ENCODE peak calls at places on chromosomes 13 and 19, in six cellular contexts. A is heart right ventricle, V is thoracic aorta, M is choroid plexus epithelial cell, R is skeletal muscle cell, D is pancreas. W is an unnamed sample.

GRCh38 chr19:18541992-18542935 is 1.1 kb downstream of the FKBP8 start:
- DNase-seq in R (no peak), A (no peak), D (no peak), M (no peak), V (no peak), W (no peak)

GRCh38 chr13:26019881-26020535 is 31.8 kb downstream of the SHISA2 start:
- DNase-seq in R (peak), M (peak), A (no peak), V (no peak), D (no peak), W (peak)

GRCh38 chr19:37980419-37980975 is 73.5 kb downstream of the SIPA1L3 start:
- DNase-seq in R (no peak), A (no peak), M (no peak), D (no peak), V (no peak), W (no peak)

GRCh38 chr19:28632357-28633076 is 580.4 kb downstream of the UQCRFS1 start:
- DNase-seq in M (no peak), V (no peak), A (no peak), R (no peak), D (no peak), W (no peak)

GRCh38 chr13:79271616-79272015 is 134.4 kb downstream of the RBM26 start:
- DNase-seq in V (no peak), D (no peak), A (no peak), R (no peak), M (no peak), W (no peak)

GRCh38 chr19:6739884-6740588 is 556 bp downstream of the TRIP10 start:
- DNase-seq in D (no peak), V (no peak), M (no peak), A (peak), R (no peak), W (no peak)

GRCh38 chr13:28002886-28003698 is 14.6 kb upstream of the URAD start:
- DNase-seq in M (no peak), D (no peak), A (no peak), V (no peak), R (no peak), W (no peak)

GRCh38 chr19:48556163-48556562 is 4.2 kb downstream of the SULT2B1 start:
- DNase-seq in V (no peak), A (no peak), M (peak), D (no peak), R (no peak), W (peak)

GRCh38 chr19:23254141-23254910 is 4.1 kb upstream of the ZNF724 start:
- DNase-seq in V (no peak), R (no peak), D (no peak), A (no peak), M (no peak), W (no peak)

GRCh38 chr19:49920624-49921363 is 8.2 kb upstream of the ATF5 start:
- DNase-seq in A (no peak), D (no peak), V (no peak), M (no peak), R (no peak), W (no peak)

GRCh38 chr13:75550159-75550567 is 572 bp downstream of the UCHL3 start:
- DNase-seq in V (peak), A (no peak), R (peak), D (peak), M (peak), W (peak)

GRCh38 chr13:33174491-33174890 is 111.1 kb downstream of the STARD13 start:
- DNase-seq in A (no peak), V (no peak), R (no peak), D (no peak), M (no peak), W (no peak)

GRCh38 chr13:102940770-102941169 is 94.9 kb downstream of the ERCC5 start:
- DNase-seq in V (no peak), D (no peak), M (no peak), A (no peak), R (no peak), W (no peak)

GRCh38 chr19:58544591-58545285 is 874 bp downstream of the TRIM28 start:
- DNase-seq in D (peak), M (peak), A (peak), R (no peak), V (no peak), W (peak)

GRCh38 chr13:73708393-73708985 is 425.7 kb downstream of the KLF12 start:
- DNase-seq in R (peak), D (peak), A (no peak), V (no peak), M (peak), W (peak)

GRCh38 chr19:48290341-48290922 is 20.6 kb downstream of the ZNF114 start:
- DNase-seq in R (no peak), D (no peak), V (no peak), A (no peak), M (peak), W (peak)

GRCh38 chr19:4754248-4754647 is 30.6 kb upstream of the DPP9 start:
- DNase-seq in A (no peak), D (no peak), R (no peak), V (no peak), M (peak), W (no peak)

GRCh38 chr19:19485161-19485997 is 30.0 kb downstream of the TSSK6 start:
- DNase-seq in V (no peak), A (no peak), R (peak), M (peak), D (no peak), W (peak)

GRCh38 chr13:35791191-35791902 is 314.9 kb upstream of the MAB21L1 start:
- DNase-seq in R (no peak), V (no peak), A (no peak), D (no peak), M (peak), W (peak)

GRCh38 chr19:35557539-35558399 is 5.7 kb downstream of the ATP4A start:
- DNase-seq in R (no peak), V (no peak), D (peak), M (peak), A (peak), W (peak)

GRCh38 chr19:47152632-47153031 is 22.0 kb downstream of the SAE1 start:
- DNase-seq in V (no peak), M (no peak), A (no peak), D (no peak), R (no peak), W (peak)

GRCh38 chr13:42334329-42334706 is 62.4 kb downstream of the AKAP11 start:
- DNase-seq in V (no peak), A (no peak), R (no peak), M (no peak), D (no peak), W (no peak)

GRCh38 chr19:16160943-16161560 is 12.3 kb downstream of the CIB3 start:
- DNase-seq in M (peak), A (no peak), V (no peak), D (no peak), R (peak), W (peak)

GRCh38 chr13:114263590-114263989 is 17.8 kb upstream of the UPF3A start:
- DNase-seq in A (no peak), V (no peak), R (peak), M (no peak), D (no peak), W (no peak)

GRCh38 chr13:27632648-27633047 is 11.0 kb downstream of the POLR1D start:
- DNase-seq in A (no peak), M (no peak), D (no peak), R (no peak), V (no peak), W (no peak)

GRCh38 chr13:28464861-28465260 is 30.1 kb downstream of the FLT1 start:
- DNase-seq in M (no peak), R (no peak), D (no peak), A (no peak), V (no peak), W (no peak)

GRCh38 chr19:6271721-6272410 is 7.9 kb downstream of the MLLT1 start:
- DNase-seq in D (peak), V (no peak), R (no peak), M (peak), A (peak), W (peak)

GRCh38 chr13:53138369-53139036 is 109.9 kb downstream of the OLFM4 start:
- DNase-seq in V (no peak), M (peak), R (peak), D (no peak), A (peak), W (no peak)

GRCh38 chr13:44576396-44577235 is 486 bp upstream of the TSC22D1 start:
- DNase-seq in M (no peak), D (peak), V (peak), A (no peak), R (no peak), W (no peak)

GRCh38 chr19:3455960-3456601 is 24.2 kb downstream of the SMIM24 start:
- DNase-seq in R (no peak), V (no peak), M (no peak), A (no peak), D (no peak), W (no peak)

GRCh38 chr19:16368385-16369305 is 44.0 kb downstream of the KLF2 start:
- DNase-seq in R (no peak), D (no peak), V (no peak), A (no peak), M (no peak), W (no peak)

GRCh38 chr19:46898731-46899130 is 37.9 kb downstream of the ARHGAP35 start:
- DNase-seq in D (no peak), A (no peak), R (no peak), M (peak), V (no peak), W (peak)

GRCh38 chr13:102870677-102871415 is 25.0 kb downstream of the ERCC5 start:
- DNase-seq in A (peak), V (no peak), R (no peak), M (peak), D (no peak), W (peak)

GRCh38 chr19:54208784-54209057 is 8.1 kb downstream of the RPS9 start:
- DNase-seq in M (no peak), R (no peak), V (no peak), D (no peak), A (no peak), W (peak)

GRCh38 chr19:46718157-46718933 is 1.4 kb upstream of the PRKD2 start:
- DNase-seq in A (no peak), M (peak), R (no peak), V (no peak), D (peak), W (no peak)

DNA sequence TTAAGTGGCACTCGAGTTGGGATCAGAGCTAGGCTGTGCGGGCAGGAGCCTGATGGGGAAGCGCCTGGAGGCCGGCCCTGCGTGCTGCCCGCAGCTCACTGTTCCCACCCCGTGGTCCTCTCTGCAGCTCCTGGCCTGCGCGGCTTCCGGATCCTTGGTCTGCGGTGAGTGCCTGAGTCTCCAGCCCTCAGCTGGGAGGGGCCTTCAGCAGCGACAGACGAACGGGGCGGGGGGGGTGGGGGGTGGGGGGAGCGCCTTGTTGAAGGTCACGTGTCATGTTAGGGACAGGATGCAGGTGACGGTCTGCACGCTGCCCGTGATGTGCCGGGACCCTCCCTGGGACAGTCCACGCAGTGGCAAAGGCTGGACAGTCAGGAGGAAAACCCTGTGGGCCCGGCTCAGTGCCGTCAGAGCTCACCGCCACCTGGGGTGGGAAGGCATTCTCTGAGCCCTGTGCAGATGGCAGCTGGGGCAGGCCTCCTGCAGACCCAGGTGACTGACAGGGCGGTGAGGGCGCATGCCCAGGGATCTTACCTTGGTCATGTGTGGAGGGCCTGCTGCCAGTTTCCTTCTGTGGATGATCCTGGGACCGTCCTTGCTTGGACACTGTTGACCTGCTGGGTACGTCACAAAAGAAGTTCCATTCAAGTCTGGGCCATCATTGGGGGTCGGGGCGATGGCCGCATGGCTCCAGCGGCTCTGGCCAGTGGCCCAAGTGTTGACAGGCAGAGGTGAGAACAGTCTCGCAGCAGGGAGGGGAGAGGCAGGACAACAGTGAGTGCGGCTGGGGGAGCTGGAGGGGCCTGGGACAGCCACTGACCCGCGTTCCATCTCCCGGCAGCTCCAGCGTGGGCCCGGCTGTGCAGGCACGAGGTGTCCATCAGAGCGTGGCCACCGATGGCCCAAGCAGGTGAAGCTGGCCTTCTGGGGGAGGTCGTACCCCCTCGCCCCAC is 4.3 kb downstream of the NDUFS7 start:
- DNase-seq in R (no peak), V (no peak), M (no peak), A (no peak), D (no peak), W (no peak)
- H3K4me3 ChIP-seq in R (no peak), V (no peak), M (no peak), A (no peak), D (no peak), W (no peak)

GRCh38 chr19:8210660-8211101 is 1.5 kb downstream of the CERS4 start:
- DNase-seq in R (no peak), A (no peak), D (peak), V (no peak), M (no peak), W (no peak)
- H3K4me3 ChIP-seq in R (no peak), A (no peak), D (peak), V (peak), M (no peak), W (no peak)

GRCh38 chr19:39307233-39307821 is 11.1 kb downstream of the IFNL1 start:
- DNase-seq in A (peak), R (no peak), D (no peak), M (no peak), V (no peak), W (no peak)
- H3K4me3 ChIP-seq in A (no peak), R (peak), D (no peak), M (no peak), V (no peak), W (peak)

GRCh38 chr19:13960863-13961784 is 8.8 kb downstream of the DCAF15 start:
- DNase-seq in D (no peak), M (no peak), R (no peak), A (no peak), V (no peak), W (no peak)

GRCh38 chr19:13963603-13964105 is 11.3 kb downstream of the DCAF15 start:
- DNase-seq in M (no peak), R (no peak), D (no peak), A (no peak), V (no peak), W (no peak)

GRCh38 chr19:13964776-13965175 is 12.5 kb downstream of the DCAF15 start:
- DNase-seq in V (no peak), A (no peak), R (peak), D (no peak), M (peak), W (no peak)

GRCh38 chr19:13961826-13962737 is 9.8 kb downstream of the DCAF15 start:
- DNase-seq in A (no peak), R (no peak), D (no peak), M (no peak), V (no peak), W (no peak)

GRCh38 chr19:13962738-13963602 is 10.7 kb downstream of the DCAF15 start:
- DNase-seq in D (no peak), A (no peak), R (no peak), V (no peak), M (no peak), W (no peak)
- H3K4me3 ChIP-seq in D (no peak), A (peak), R (peak), V (peak), M (no peak), W (no peak)

DNA sequence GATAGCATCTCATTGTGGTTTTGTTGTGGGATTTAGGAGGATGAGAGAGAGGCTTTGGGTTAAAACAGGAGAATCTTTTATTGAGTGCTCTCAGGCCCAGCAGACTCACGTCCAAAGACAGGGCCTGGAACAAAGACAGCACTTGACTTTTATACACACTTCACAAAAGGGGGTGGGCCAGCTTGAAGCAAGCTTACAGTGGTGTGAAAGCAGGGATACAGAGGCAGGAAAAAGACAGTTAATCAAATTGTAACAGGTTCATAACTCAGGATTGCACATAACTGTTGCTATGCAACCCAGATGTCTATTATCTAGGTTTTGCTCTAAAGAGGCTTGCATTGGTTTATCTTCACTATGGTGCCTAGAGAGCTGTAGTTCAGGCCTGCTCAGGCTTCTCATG is 42.3 kb upstream of the CEACAM21 start:
- DNase-seq in D (no peak), R (no peak), V (no peak), M (no peak), A (no peak), W (no peak)
- H3K4me3 ChIP-seq in D (no peak), R (no peak), V (no peak), M (no peak), A (no peak), W (no peak)

DNA sequence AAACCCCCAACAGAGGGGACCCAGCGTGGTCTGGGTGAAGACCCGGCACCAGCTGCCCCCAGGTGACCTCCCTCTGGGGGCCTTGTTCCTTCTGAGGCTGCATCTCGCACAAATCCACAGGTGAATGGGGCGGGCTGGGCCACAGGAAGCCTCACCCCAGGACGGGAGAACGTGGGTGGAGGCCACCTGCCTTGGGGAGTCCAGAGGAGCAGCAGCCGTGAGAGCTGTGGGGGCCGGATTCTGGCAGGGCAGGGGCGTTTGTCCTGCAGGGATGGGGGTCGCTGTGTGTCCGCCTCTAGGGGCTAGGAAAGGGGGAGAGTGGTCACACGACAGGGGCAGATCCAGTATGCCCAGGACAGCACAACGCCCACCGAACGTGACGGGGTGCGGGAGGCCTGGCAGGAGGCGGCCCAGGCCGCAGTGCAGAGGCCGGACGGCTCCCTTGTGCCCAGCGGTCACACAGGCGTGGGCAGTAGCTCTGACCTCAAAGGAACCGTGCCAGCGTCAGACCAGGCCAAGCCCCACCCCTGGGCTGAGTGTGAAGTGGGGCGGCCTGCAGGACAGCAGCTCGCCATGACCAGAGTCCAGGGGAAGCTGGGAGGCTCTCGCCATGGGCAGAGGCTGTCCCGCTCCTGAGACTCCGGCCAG is 6.6 kb downstream of the POLR2E start:
- DNase-seq in V (no peak), R (no peak), M (no peak), D (no peak), A (no peak), W (no peak)
- H3K4me3 ChIP-seq in V (no peak), R (no peak), M (no peak), D (no peak), A (no peak), W (no peak)

W was measured in fibroblast of the aortic adventitia.